ENCODE peak calls at places on chromosomes 4 and X, in ten cellular contexts. One of them, this sample, is unnamed.

GRCh38 chr4:141246243-141246642 is 25.5 kb downstream of the ZNF330 start:
- DNase-seq in WERI-Rb-1: no peak
- DNase-seq in B cell: no peak
- DNase-seq in fibroblast of mammary gland: peak
- DNase-seq in GM13977: no peak
- DNase-seq in Caco-2: no peak
- DNase-seq in thyroid gland: no peak
- DNase-seq in AG10803: peak
- DNase-seq in neural crest cell: no peak
- DNase-seq in left ventricle myocardium inferior: no peak
- DNase-seq in this sample: no peak

GRCh38 chr4:110190249-110190648 is 8.2 kb downstream of the ELOVL6 start:
- DNase-seq in WERI-Rb-1: no peak
- DNase-seq in B cell: no peak
- DNase-seq in fibroblast of mammary gland: peak
- DNase-seq in GM13977: no peak
- DNase-seq in Caco-2: no peak
- DNase-seq in thyroid gland: no peak
- DNase-seq in AG10803: no peak
- DNase-seq in neural crest cell: no peak
- DNase-seq in left ventricle myocardium inferior: no peak
- DNase-seq in this sample: no peak

GRCh38 chr4:177375971-177376370 is 66.3 kb downstream of the AGA start:
- DNase-seq in WERI-Rb-1: no peak
- DNase-seq in B cell: no peak
- DNase-seq in fibroblast of mammary gland: no peak
- DNase-seq in GM13977: no peak
- DNase-seq in Caco-2: no peak
- DNase-seq in thyroid gland: no peak
- DNase-seq in AG10803: no peak
- DNase-seq in neural crest cell: no peak
- DNase-seq in left ventricle myocardium inferior: no peak
- DNase-seq in this sample: no peak

GRCh38 chr4:74449571-74450297 is 4.8 kb downstream of the AREG start:
- DNase-seq in WERI-Rb-1: no peak
- DNase-seq in B cell: no peak
- DNase-seq in fibroblast of mammary gland: peak
- DNase-seq in GM13977: no peak
- DNase-seq in Caco-2: no peak
- DNase-seq in thyroid gland: peak
- DNase-seq in AG10803: no peak
- DNase-seq in neural crest cell: no peak
- DNase-seq in left ventricle myocardium inferior: no peak
- DNase-seq in this sample: no peak

GRCh38 chr4:31108762-31109161 is 388.6 kb downstream of the PCDH7 start:
- DNase-seq in WERI-Rb-1: no peak
- DNase-seq in B cell: no peak
- DNase-seq in fibroblast of mammary gland: no peak
- DNase-seq in GM13977: no peak
- DNase-seq in Caco-2: no peak
- DNase-seq in thyroid gland: no peak
- DNase-seq in AG10803: no peak
- DNase-seq in neural crest cell: no peak
- DNase-seq in left ventricle myocardium inferior: no peak
- DNase-seq in this sample: no peak

GRCh38 chr4:79869597-79870336 is 203.3 kb downstream of the ANTXR2 start:
- DNase-seq in WERI-Rb-1: no peak
- DNase-seq in B cell: no peak
- DNase-seq in fibroblast of mammary gland: no peak
- DNase-seq in GM13977: no peak
- DNase-seq in Caco-2: no peak
- DNase-seq in thyroid gland: no peak
- DNase-seq in AG10803: no peak
- DNase-seq in neural crest cell: no peak
- DNase-seq in left ventricle myocardium inferior: no peak
- DNase-seq in this sample: no peak

GRCh38 chr4:95466791-95467190 is 82.0 kb downstream of the UNC5C start:
- DNase-seq in WERI-Rb-1: no peak
- DNase-seq in B cell: no peak
- DNase-seq in fibroblast of mammary gland: no peak
- DNase-seq in GM13977: no peak
- DNase-seq in Caco-2: no peak
- DNase-seq in thyroid gland: no peak
- DNase-seq in AG10803: no peak
- DNase-seq in neural crest cell: no peak
- DNase-seq in left ventricle myocardium inferior: no peak
- DNase-seq in this sample: no peak

GRCh38 chr4:19592391-19592790 is 659.3 kb upstream of the SLIT2 start:
- DNase-seq in WERI-Rb-1: no peak
- DNase-seq in B cell: no peak
- DNase-seq in fibroblast of mammary gland: peak
- DNase-seq in GM13977: no peak
- DNase-seq in Caco-2: no peak
- DNase-seq in thyroid gland: no peak
- DNase-seq in AG10803: no peak
- DNase-seq in neural crest cell: no peak
- DNase-seq in left ventricle myocardium inferior: no peak
- DNase-seq in this sample: no peak

GRCh38 chrX:70508296-70508911 is 63.8 kb downstream of the DLG3 start:
- DNase-seq in WERI-Rb-1: peak
- DNase-seq in B cell: no peak
- DNase-seq in fibroblast of mammary gland: peak
- DNase-seq in GM13977: no peak
- DNase-seq in Caco-2: no peak
- DNase-seq in thyroid gland: peak
- DNase-seq in AG10803: no peak
- DNase-seq in neural crest cell: no peak
- DNase-seq in left ventricle myocardium inferior: no peak
- DNase-seq in this sample: peak

GRCh38 chr4:106690487-106690886 is 321.9 kb upstream of the GIMD1 start:
- DNase-seq in WERI-Rb-1: no peak
- DNase-seq in B cell: no peak
- DNase-seq in fibroblast of mammary gland: peak
- DNase-seq in GM13977: no peak
- DNase-seq in Caco-2: no peak
- DNase-seq in thyroid gland: no peak
- DNase-seq in AG10803: peak
- DNase-seq in neural crest cell: no peak
- DNase-seq in left ventricle myocardium inferior: no peak
- DNase-seq in this sample: peak

GRCh38 chr4:112361181-112361791 is 64.1 kb downstream of the ALPK1 start:
- DNase-seq in WERI-Rb-1: peak
- DNase-seq in B cell: peak
- DNase-seq in fibroblast of mammary gland: peak
- DNase-seq in GM13977: no peak
- DNase-seq in Caco-2: peak
- DNase-seq in thyroid gland: no peak
- DNase-seq in AG10803: peak
- DNase-seq in neural crest cell: no peak
- DNase-seq in left ventricle myocardium inferior: no peak
- DNase-seq in this sample: peak

GRCh38 chr4:71258323-71258722 is 80.5 kb upstream of the SLC4A4 start:
- DNase-seq in WERI-Rb-1: no peak
- DNase-seq in B cell: no peak
- DNase-seq in fibroblast of mammary gland: no peak
- DNase-seq in GM13977: no peak
- DNase-seq in Caco-2: no peak
- DNase-seq in thyroid gland: no peak
- DNase-seq in AG10803: no peak
- DNase-seq in neural crest cell: no peak
- DNase-seq in left ventricle myocardium inferior: no peak
- DNase-seq in this sample: no peak

GRCh38 chr4:182010876-182011275 is 232.3 kb upstream of the TENM3 start:
- DNase-seq in WERI-Rb-1: no peak
- DNase-seq in B cell: no peak
- DNase-seq in fibroblast of mammary gland: peak
- DNase-seq in GM13977: no peak
- DNase-seq in Caco-2: no peak
- DNase-seq in thyroid gland: no peak
- DNase-seq in AG10803: peak
- DNase-seq in neural crest cell: no peak
- DNase-seq in left ventricle myocardium inferior: no peak
- DNase-seq in this sample: no peak

GRCh38 chr4:115355329-115355728 is 241.9 kb upstream of the NDST4 start:
- DNase-seq in WERI-Rb-1: no peak
- DNase-seq in B cell: no peak
- DNase-seq in fibroblast of mammary gland: no peak
- DNase-seq in GM13977: no peak
- DNase-seq in Caco-2: no peak
- DNase-seq in thyroid gland: no peak
- DNase-seq in AG10803: no peak
- DNase-seq in neural crest cell: no peak
- DNase-seq in left ventricle myocardium inferior: no peak
- DNase-seq in this sample: no peak

GRCh38 chr4:158775091-158775651 is 6.3 kb downstream of the FNIP2 start:
- DNase-seq in WERI-Rb-1: no peak
- DNase-seq in B cell: no peak
- DNase-seq in fibroblast of mammary gland: peak
- DNase-seq in GM13977: no peak
- DNase-seq in Caco-2: no peak
- DNase-seq in thyroid gland: no peak
- DNase-seq in AG10803: peak
- DNase-seq in neural crest cell: no peak
- DNase-seq in left ventricle myocardium inferior: no peak
- DNase-seq in this sample: no peak

GRCh38 chrX:29587107-29587506 is 628.3 kb upstream of the MAGEB2 start:
- DNase-seq in WERI-Rb-1: no peak
- DNase-seq in B cell: no peak
- DNase-seq in fibroblast of mammary gland: no peak
- DNase-seq in GM13977: no peak
- DNase-seq in Caco-2: no peak
- DNase-seq in thyroid gland: no peak
- DNase-seq in AG10803: no peak
- DNase-seq in neural crest cell: no peak
- DNase-seq in left ventricle myocardium inferior: no peak
- DNase-seq in this sample: no peak

GRCh38 chrX:29580560-29580959 is 634.8 kb upstream of the MAGEB2 start:
- DNase-seq in WERI-Rb-1: no peak
- DNase-seq in B cell: no peak
- DNase-seq in fibroblast of mammary gland: no peak
- DNase-seq in GM13977: no peak
- DNase-seq in Caco-2: no peak
- DNase-seq in thyroid gland: no peak
- DNase-seq in AG10803: no peak
- DNase-seq in neural crest cell: no peak
- DNase-seq in left ventricle myocardium inferior: no peak
- DNase-seq in this sample: no peak

GRCh38 chrX:29581223-29581622 is 634.1 kb upstream of the MAGEB2 start:
- DNase-seq in WERI-Rb-1: no peak
- DNase-seq in B cell: no peak
- DNase-seq in fibroblast of mammary gland: no peak
- DNase-seq in GM13977: no peak
- DNase-seq in Caco-2: no peak
- DNase-seq in thyroid gland: no peak
- DNase-seq in AG10803: no peak
- DNase-seq in neural crest cell: no peak
- DNase-seq in left ventricle myocardium inferior: no peak
- DNase-seq in this sample: no peak
- TF ChIP-seq CTCF in WERI-Rb-1: no peak
- TF ChIP-seq CTCF in B cell: no peak
- TF ChIP-seq CTCF in fibroblast of mammary gland: no peak
- TF ChIP-seq CTCF in GM13977: no peak
- TF ChIP-seq CTCF in Caco-2: no peak
- TF ChIP-seq CTCF in thyroid gland: no peak
- TF ChIP-seq CTCF in AG10803: no peak
- TF ChIP-seq CTCF in neural crest cell: no peak
- TF ChIP-seq CTCF in left ventricle myocardium inferior: no peak
- TF ChIP-seq CTCF in this sample: no peak

DNA sequence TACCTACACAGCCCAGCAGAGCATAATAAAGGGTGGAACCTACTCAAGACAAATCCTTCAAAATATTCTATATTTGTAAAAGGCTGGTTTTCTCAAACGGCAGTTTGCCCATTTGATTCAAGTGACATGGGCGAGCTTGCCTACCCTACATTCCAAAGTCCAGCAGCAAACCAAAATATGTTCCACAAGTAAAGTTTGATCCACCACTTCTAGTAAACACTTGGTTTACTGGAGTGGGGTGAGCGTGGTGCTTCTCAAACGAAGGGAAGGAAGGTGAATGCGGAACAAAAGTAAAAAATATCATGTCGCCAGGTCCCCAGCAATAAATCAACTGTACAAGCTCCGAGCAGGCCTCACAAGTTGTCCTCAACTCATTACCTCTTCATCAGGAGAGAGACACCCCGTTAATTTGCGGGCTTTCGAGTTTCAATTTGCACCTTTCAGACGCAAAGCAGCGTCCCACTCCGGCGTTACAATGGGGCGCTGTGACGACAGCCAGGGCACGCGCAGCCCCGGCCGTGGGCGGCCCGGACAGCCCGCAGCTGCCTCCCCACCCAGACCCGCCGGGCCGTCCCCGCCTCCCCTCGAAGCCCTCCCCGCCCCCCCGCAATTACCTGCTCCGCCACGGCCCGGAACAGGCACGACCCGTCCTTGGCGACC is 1.1 kb downstream of the OTUD4 start:
- DNase-seq in WERI-Rb-1: peak
- DNase-seq in B cell: peak
- DNase-seq in fibroblast of mammary gland: peak
- DNase-seq in GM13977: peak
- DNase-seq in Caco-2: peak
- DNase-seq in thyroid gland: peak
- DNase-seq in AG10803: peak
- DNase-seq in neural crest cell: peak
- DNase-seq in left ventricle myocardium inferior: peak
- DNase-seq in this sample: peak
- TF ChIP-seq CTCF in WERI-Rb-1: no peak
- TF ChIP-seq CTCF in B cell: no peak
- TF ChIP-seq CTCF in fibroblast of mammary gland: no peak
- TF ChIP-seq CTCF in GM13977: no peak
- TF ChIP-seq CTCF in Caco-2: no peak
- TF ChIP-seq CTCF in thyroid gland: no peak
- TF ChIP-seq CTCF in AG10803: no peak
- TF ChIP-seq CTCF in neural crest cell: no peak
- TF ChIP-seq CTCF in left ventricle myocardium inferior: no peak
- TF ChIP-seq CTCF in this sample: no peak

DNA sequence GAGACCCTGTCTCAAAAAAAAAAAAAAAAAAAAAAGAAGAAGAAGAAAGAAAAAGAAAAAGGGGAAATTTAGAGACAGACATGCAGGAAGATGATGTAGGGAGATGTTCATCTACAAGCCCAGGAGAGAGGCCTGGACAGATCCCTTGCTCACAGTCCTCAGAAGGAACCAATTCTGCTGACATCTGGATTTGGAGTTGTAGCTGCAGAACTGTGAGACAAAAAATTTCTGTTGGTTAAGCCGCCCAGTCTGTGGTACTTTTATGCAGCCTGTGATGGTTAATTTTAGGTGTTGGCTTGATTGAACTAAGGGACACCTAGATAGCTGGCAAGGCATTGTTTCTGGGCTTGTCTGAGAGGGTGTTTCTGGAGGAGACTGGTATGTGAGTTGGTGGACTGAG is 10.1 kb upstream of the STIM2 start:
- DNase-seq in WERI-Rb-1: no peak
- DNase-seq in B cell: no peak
- DNase-seq in fibroblast of mammary gland: no peak
- DNase-seq in GM13977: no peak
- DNase-seq in Caco-2: no peak
- DNase-seq in thyroid gland: no peak
- DNase-seq in AG10803: no peak
- DNase-seq in neural crest cell: no peak
- DNase-seq in left ventricle myocardium inferior: no peak
- DNase-seq in this sample: no peak
- TF ChIP-seq CTCF in WERI-Rb-1: no peak
- TF ChIP-seq CTCF in B cell: no peak
- TF ChIP-seq CTCF in fibroblast of mammary gland: no peak
- TF ChIP-seq CTCF in GM13977: no peak
- TF ChIP-seq CTCF in Caco-2: no peak
- TF ChIP-seq CTCF in thyroid gland: no peak
- TF ChIP-seq CTCF in AG10803: no peak
- TF ChIP-seq CTCF in neural crest cell: no peak
- TF ChIP-seq CTCF in left ventricle myocardium inferior: no peak
- TF ChIP-seq CTCF in this sample: no peak

GRCh38 chrX:106791495-106791894 is 11.0 kb upstream of the TBC1D8B start:
- DNase-seq in WERI-Rb-1: no peak
- DNase-seq in B cell: no peak
- DNase-seq in fibroblast of mammary gland: peak
- DNase-seq in GM13977: no peak
- DNase-seq in Caco-2: no peak
- DNase-seq in thyroid gland: no peak
- DNase-seq in AG10803: peak
- DNase-seq in neural crest cell: no peak
- DNase-seq in left ventricle myocardium inferior: no peak
- DNase-seq in this sample: no peak
- TF ChIP-seq CTCF in WERI-Rb-1: no peak
- TF ChIP-seq CTCF in B cell: peak
- TF ChIP-seq CTCF in fibroblast of mammary gland: peak
- TF ChIP-seq CTCF in GM13977: peak
- TF ChIP-seq CTCF in Caco-2: peak
- TF ChIP-seq CTCF in thyroid gland: no peak
- TF ChIP-seq CTCF in AG10803: peak
- TF ChIP-seq CTCF in neural crest cell: peak
- TF ChIP-seq CTCF in left ventricle myocardium inferior: peak
- TF ChIP-seq CTCF in this sample: no peak